ENCODE peak calls at places on chromosomes 2 and 18, in seven cellular contexts. Y is GM20000, C is hepatocyte, V is GM12891, K is fibroblast of mammary gland, W is GM03348, I is lung microvascular endothelial cell. D is an unnamed sample.

GRCh38 chr2:240431276-240431662 is 4.2 kb upstream of the GPC1 start:
- DNase-seq in W (no peak), I (no peak), K (no peak), Y (no peak), V (no peak), C (no peak), D (no peak)

GRCh38 chr2:228268756-228269155 is 87.3 kb upstream of the SPHKAP start:
- DNase-seq in I (no peak), V (no peak), Y (no peak), C (no peak), W (no peak), K (no peak), D (no peak)

GRCh38 chr2:28613616-28614501 is 118.0 kb downstream of the PLB1 start:
- DNase-seq in V (no peak), Y (no peak), C (peak), W (no peak), K (peak), I (no peak), D (no peak)

GRCh38 chr2:223222397-223222796 is 170.4 kb downstream of the KCNE4 start:
- DNase-seq in Y (no peak), I (no peak), W (no peak), C (no peak), K (peak), V (no peak), D (no peak)

GRCh38 chr18:22345733-22346132 is 72.0 kb downstream of the CTAGE1 start:
- DNase-seq in I (peak), Y (no peak), W (no peak), K (peak), V (no peak), C (peak), D (no peak)

GRCh38 chr18:23204589-23205235 is 69.4 kb downstream of the CABLES1 start:
- DNase-seq in K (peak), V (no peak), Y (no peak), C (no peak), I (no peak), W (no peak), D (no peak)

GRCh38 chr18:79952996-79953559 is 1.6 kb upstream of the SLC66A2 start:
- DNase-seq in V (no peak), Y (no peak), W (no peak), I (no peak), C (peak), K (no peak), D (no peak)

GRCh38 chr2:161166538-161167409 is 6.5 kb downstream of the TANK start:
- DNase-seq in V (no peak), K (peak), Y (peak), W (no peak), I (no peak), C (no peak), D (peak)

GRCh38 chr2:224039080-224039769 is at the start of gene SERPINE2:
- DNase-seq in I (peak), V (peak), K (peak), W (peak), Y (peak), C (peak), D (peak)

GRCh38 chr2:188475945-188476344 is 184.3 kb downstream of the GULP1 start:
- DNase-seq in V (no peak), W (peak), Y (no peak), K (peak), I (no peak), C (no peak), D (no peak)

GRCh38 chr18:30135938-30136337 is 906.6 kb downstream of the DSC3 start:
- DNase-seq in K (no peak), W (no peak), Y (no peak), V (no peak), C (no peak), I (no peak), D (no peak)

GRCh38 chr2:97849881-97850540 is 136.6 kb downstream of the ZAP70 start:
- DNase-seq in C (no peak), V (no peak), I (no peak), K (peak), W (no peak), Y (no peak), D (peak)

GRCh38 chr2:46909153-46909552 is 6.5 kb downstream of the MCFD2 start:
- DNase-seq in V (no peak), I (no peak), C (no peak), K (no peak), W (no peak), Y (no peak), D (no peak)

D was measured in GM18507.